ENCODE peak calls at places on chromosomes 12 and 14, in ten cellular contexts. V is Peyer's patch, S is stomach, X is uterus, Z is IMR-90, L is adrenal gland, I is lower leg skin, N is ovary, T is transverse colon, Q is K562. K is an unnamed sample.

GRCh38 chr14:101150010-101150409 is 246.5 kb upstream of the RTL1 start:
- DNase-seq in Q (no peak), L (no peak), X (no peak), V (no peak), N (no peak), Z (no peak), S (no peak), I (no peak), T (no peak), K (no peak)

GRCh38 chr12:6250343-6250742 is 50.1 kb downstream of the CD9 start:
- DNase-seq in X (no peak), Z (no peak), I (no peak), L (no peak), V (no peak), Q (no peak), T (no peak), N (no peak), S (no peak), K (no peak)

GRCh38 chr12:51183816-51184215 is 10.9 kb upstream of the TFCP2 start:
- DNase-seq in L (peak), V (no peak), T (peak), I (no peak), N (no peak), S (peak), X (no peak), Q (peak), Z (peak), K (no peak)

GRCh38 chr12:14913381-14913781 is 25.0 kb downstream of the ERP27 start:
- DNase-seq in X (peak), V (no peak), T (peak), I (peak), L (no peak), Q (no peak), S (peak), N (no peak), Z (no peak), K (no peak)

GRCh38 chr12:111407371-111408115 is 1.8 kb downstream of the SH2B3 start:
- DNase-seq in N (peak), S (no peak), V (no peak), Q (peak), T (no peak), X (no peak), L (no peak), I (no peak), Z (no peak), K (no peak)

GRCh38 chr14:95361373-95362179 is 41.9 kb upstream of the CLMN start:
- DNase-seq in Q (peak), S (peak), Z (no peak), L (peak), V (peak), N (no peak), I (no peak), T (peak), X (no peak), K (peak)

GRCh38 chr12:116614194-116614885 is 55.2 kb downstream of the MAP1LC3B2 start:
- DNase-seq in Q (no peak), S (no peak), N (no peak), X (no peak), L (no peak), T (no peak), I (no peak), V (no peak), Z (peak), K (no peak)

GRCh38 chr12:116196226-116196625 is 81.3 kb downstream of the MED13L start:
- DNase-seq in X (no peak), Z (no peak), S (no peak), N (no peak), V (no peak), I (no peak), Q (peak), L (no peak), T (no peak), K (no peak)

GRCh38 chr12:105175397-105175990 is 60.5 kb downstream of the APPL2 start:
- DNase-seq in I (no peak), N (no peak), S (no peak), Z (no peak), T (no peak), L (no peak), Q (peak), X (no peak), V (no peak), K (no peak)

GRCh38 chr12:64544796-64545382 is 65.4 kb upstream of the RASSF3 start:
- DNase-seq in Z (no peak), Q (no peak), X (no peak), S (no peak), T (no peak), L (no peak), I (no peak), V (no peak), N (no peak), K (no peak)

GRCh38 chr12:96326628-96327227 is 73.5 kb downstream of the CDK17 start:
- DNase-seq in X (no peak), L (no peak), Q (no peak), T (no peak), Z (no peak), S (no peak), N (no peak), I (no peak), V (no peak), K (no peak)

GRCh38 chr12:81128930-81129554 is 51.2 kb downstream of the ACSS3 start:
- DNase-seq in S (no peak), Q (peak), I (no peak), T (no peak), L (peak), V (peak), Z (peak), N (no peak), X (peak), K (peak)

GRCh38 chr12:20438307-20438779 is 70.0 kb downstream of the PDE3A start:
- DNase-seq in Q (no peak), S (no peak), V (no peak), I (no peak), N (no peak), T (no peak), L (no peak), X (no peak), Z (peak), K (no peak)

GRCh38 chr14:87725318-87725717 is 267.7 kb downstream of the GALC start:
- DNase-seq in T (no peak), V (no peak), X (no peak), Q (no peak), I (no peak), S (no peak), L (no peak), N (no peak), Z (no peak), K (no peak)

GRCh38 chr14:32044454-32044853 is 32.6 kb upstream of the ARHGAP5 start:
- DNase-seq in Q (no peak), S (no peak), X (no peak), V (no peak), L (no peak), I (no peak), Z (no peak), N (no peak), T (no peak), K (no peak)

GRCh38 chr12:93514853-93515252 is 47.5 kb downstream of the MRPL42 start:
- DNase-seq in Z (peak), X (no peak), V (no peak), S (no peak), Q (no peak), N (no peak), T (no peak), L (no peak), I (no peak), K (peak)

GRCh38 chr12:115312901-115313300 is 628.9 kb upstream of the TBX3 start:
- DNase-seq in X (no peak), T (no peak), Q (no peak), N (no peak), I (no peak), V (no peak), Z (no peak), L (no peak), S (no peak), K (no peak)

GRCh38 chr14:79758985-79759384 is 452.3 kb downstream of the DIO2 start:
- DNase-seq in V (no peak), T (no peak), S (no peak), L (no peak), I (no peak), Z (no peak), X (no peak), N (no peak), Q (no peak), K (no peak)

GRCh38 chr12:3065300-3065699 is 11.9 kb upstream of the TSPAN9 start:
- DNase-seq in N (no peak), V (no peak), Q (no peak), T (no peak), S (no peak), I (no peak), L (no peak), X (no peak), Z (no peak), K (no peak)

GRCh38 chr12:130984183-130985058 is 30.7 kb downstream of the ADGRD1 start:
- DNase-seq in V (no peak), Q (no peak), X (no peak), S (no peak), T (no peak), L (peak), N (no peak), Z (no peak), I (no peak), K (no peak)

GRCh38 chr12:25187781-25188180 is 7.2 kb downstream of the DNAI7 start:
- DNase-seq in V (no peak), L (no peak), N (no peak), T (no peak), I (no peak), X (no peak), Q (no peak), S (no peak), Z (peak), K (no peak)

GRCh38 chr12:102675672-102676071 is 195.3 kb upstream of the IGF1 start:
- DNase-seq in T (no peak), I (no peak), L (no peak), Z (peak), N (no peak), X (no peak), Q (no peak), S (no peak), V (no peak), K (peak)

GRCh38 chr12:6306599-6307220 is 3.8 kb upstream of the PLEKHG6 start:
- DNase-seq in V (no peak), I (no peak), Z (no peak), L (no peak), Q (no peak), T (no peak), S (no peak), X (no peak), N (no peak), K (no peak)

GRCh38 chr12:27048822-27049752 is 26.7 kb downstream of the MED21 start:
- DNase-seq in T (no peak), L (no peak), S (no peak), I (no peak), X (no peak), N (no peak), Q (peak), Z (peak), V (no peak), K (peak)

GRCh38 chr12:122840580-122841513 is 5.6 kb downstream of the HIP1R start:
- DNase-seq in I (no peak), X (no peak), N (no peak), V (no peak), Z (no peak), T (no peak), Q (no peak), L (peak), S (no peak), K (no peak)

GRCh38 chr12:128920468-128920867 is 67.2 kb downstream of the GLT1D1 start:
- DNase-seq in I (peak), L (no peak), S (no peak), N (no peak), V (no peak), Q (no peak), T (no peak), Z (no peak), X (peak), K (peak)

DNA sequence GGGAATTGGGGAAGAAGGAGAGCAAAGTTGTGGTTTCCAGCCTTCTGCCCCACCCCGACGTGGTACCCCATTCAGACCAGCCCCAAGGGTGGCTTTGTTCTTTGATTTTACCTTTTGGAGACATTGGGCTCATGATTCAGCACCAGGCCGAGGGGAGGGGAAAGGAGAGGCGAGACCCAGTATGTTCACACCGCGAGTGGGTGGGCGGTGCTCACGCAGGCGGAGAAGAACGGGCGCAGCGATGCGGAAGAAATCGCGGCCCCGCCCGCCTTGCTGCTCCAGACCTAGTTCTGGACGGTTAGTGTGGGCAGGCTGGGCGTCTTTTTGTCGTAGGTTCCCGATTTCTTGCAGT is 960 bp downstream of the ATL1 start:
- DNase-seq in I (peak), Q (peak), X (peak), N (peak), S (peak), Z (peak), V (peak), L (peak), T (peak), K (peak)
- TF ChIP-seq POLR2A in I (no peak), Q (no peak), X (no peak), N (peak), S (no peak), Z (peak), V (no peak), L (no peak), T (peak), K (peak)

GRCh38 chr14:73887704-73888459 is 1.2 kb downstream of the ZNF410 start:
- DNase-seq in T (no peak), L (no peak), I (no peak), S (no peak), X (no peak), V (no peak), Z (no peak), N (no peak), Q (no peak), K (no peak)

GRCh38 chr14:73884438-73885190 is 2.0 kb upstream of the ZNF410 start:
- DNase-seq in I (no peak), V (no peak), N (no peak), X (no peak), T (no peak), Q (no peak), Z (no peak), S (no peak), L (no peak), K (no peak)

GRCh38 chr14:73887116-73887490 is 444 bp downstream of the ZNF410 start:
- DNase-seq in Z (peak), Q (no peak), I (peak), S (no peak), V (no peak), N (no peak), L (no peak), T (no peak), X (no peak), K (no peak)

GRCh38 chr14:73888460-73888725 is 1.7 kb downstream of the ZNF410 start:
- DNase-seq in S (no peak), Q (no peak), N (no peak), T (no peak), Z (no peak), X (no peak), L (no peak), V (no peak), I (no peak), K (no peak)

DNA sequence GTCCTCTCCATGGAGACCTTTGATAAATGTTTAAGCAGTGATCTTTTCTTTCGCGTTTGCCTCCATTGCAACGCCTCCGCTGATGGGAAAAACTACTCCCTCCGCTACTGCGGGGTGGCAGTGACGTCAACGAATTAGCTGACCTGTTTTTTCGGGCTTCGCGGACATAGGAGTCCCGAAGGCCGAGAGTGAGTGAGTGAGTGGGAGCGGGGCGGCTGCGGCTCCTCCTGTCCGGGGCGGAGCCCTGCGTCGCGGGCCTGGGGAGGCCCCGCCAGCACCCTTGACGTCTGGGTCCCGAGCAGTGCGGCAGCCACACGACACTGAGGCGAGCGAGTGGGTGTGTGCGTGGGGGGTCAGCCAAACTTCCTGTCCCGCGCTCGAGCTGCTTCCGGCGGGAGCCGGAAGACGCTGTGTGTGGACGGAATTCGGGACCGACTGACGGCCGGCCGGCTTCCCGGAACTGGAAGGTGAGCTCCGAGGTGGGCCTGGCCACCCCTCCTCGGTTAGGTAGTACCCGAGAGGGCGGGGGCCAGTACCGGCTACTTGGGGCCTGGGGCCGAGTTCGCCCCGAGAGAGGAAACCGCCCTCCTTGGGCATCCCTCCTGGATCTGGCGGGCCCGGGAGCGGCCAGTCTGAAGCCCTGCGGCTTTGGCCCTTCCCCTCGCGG is at the start of gene ZNF410:
- DNase-seq in N (peak), V (peak), S (peak), L (peak), I (peak), T (peak), X (peak), Z (peak), Q (peak), K (peak)
- TF ChIP-seq POLR2A in N (peak), V (peak), S (no peak), L (peak), I (no peak), T (peak), X (peak), Z (peak), Q (peak), K (peak)

GRCh38 chr12:124361074-124361965 is 66.4 kb downstream of the RFLNA start:
- DNase-seq in X (no peak), Z (no peak), I (no peak), L (peak), V (peak), T (peak), S (no peak), N (no peak), Q (no peak), K (no peak)
- TF ChIP-seq POLR2A in X (no peak), Z (no peak), I (no peak), L (no peak), V (no peak), T (no peak), S (no peak), N (no peak), Q (no peak), K (no peak)

GRCh38 chr14:77033622-77034521 is 5.4 kb upstream of the IRF2BPL start:
- DNase-seq in L (peak), S (peak), Q (no peak), I (peak), V (peak), T (peak), X (peak), Z (peak), N (peak), K (no peak)
- TF ChIP-seq POLR2A in L (peak), S (no peak), Q (no peak), I (peak), V (no peak), T (peak), X (no peak), Z (peak), N (peak), K (peak)

DNA sequence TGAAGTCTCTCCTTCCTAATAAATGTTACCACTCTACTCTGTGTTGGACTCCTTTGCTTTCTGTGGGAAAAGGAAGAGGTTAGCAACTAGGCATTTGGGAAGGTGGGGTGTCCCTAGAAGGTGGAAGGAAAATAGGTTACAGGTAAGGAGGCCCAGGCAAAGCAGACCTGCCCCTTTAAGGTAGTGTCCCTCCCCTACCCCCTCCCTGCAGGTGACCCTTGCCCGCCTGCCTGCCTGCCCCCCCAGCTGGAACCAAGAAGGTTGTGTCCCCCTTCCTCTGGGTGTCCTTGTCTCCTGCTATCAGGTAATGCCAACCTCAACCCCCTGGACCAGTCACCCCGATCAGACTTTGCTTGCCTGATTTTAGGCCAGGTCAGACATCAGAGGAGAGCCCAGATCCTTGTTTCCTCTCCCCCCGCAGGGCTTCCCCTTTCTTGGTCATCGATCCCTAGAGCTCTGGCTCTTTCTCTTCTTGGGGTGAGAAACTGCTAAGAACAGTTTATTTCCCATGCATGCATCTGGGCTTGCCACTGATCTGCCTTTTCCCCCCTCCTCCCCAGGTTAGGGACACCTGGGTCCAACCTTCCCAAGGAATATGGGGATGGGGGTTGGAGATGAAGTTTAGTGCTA is at the start of gene SLC39A5:
- DNase-seq in V (no peak), T (peak), Q (no peak), L (no peak), I (no peak), N (no peak), X (no peak), S (no peak), Z (no peak), K (no peak)
- TF ChIP-seq POLR2A in V (no peak), T (no peak), Q (no peak), L (no peak), I (no peak), N (no peak), X (no peak), S (no peak), Z (no peak), K (no peak)

DNA sequence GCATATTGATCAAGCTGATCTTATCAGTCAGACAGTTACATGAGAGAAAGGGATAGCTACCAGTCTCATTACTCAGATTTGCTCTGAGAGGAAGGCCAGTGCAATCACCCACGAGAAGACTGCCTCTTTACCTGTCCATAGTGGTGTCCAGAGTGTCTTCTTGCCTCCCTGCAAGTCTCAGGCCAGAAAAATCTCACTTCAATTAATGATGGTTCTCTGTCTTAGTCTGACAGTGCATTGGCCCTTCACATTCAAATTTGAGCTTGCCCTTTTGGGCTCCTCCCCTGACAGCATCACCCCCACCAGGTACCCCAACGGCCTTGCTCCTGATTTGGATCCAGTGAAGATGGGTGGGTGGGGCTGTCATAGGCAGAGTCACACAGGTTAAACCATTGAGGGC is at the start of gene AICDA:
- DNase-seq in N (no peak), I (no peak), Q (no peak), Z (no peak), S (no peak), X (no peak), T (no peak), L (no peak), V (no peak), K (no peak)
- TF ChIP-seq POLR2A in N (no peak), I (no peak), Q (no peak), Z (no peak), S (no peak), X (no peak), T (no peak), L (no peak), V (no peak), K (no peak)

GRCh38 chr12:55715833-55716581 is at the start of gene BLOC1S1:
- DNase-seq in S (peak), I (peak), Z (peak), T (peak), V (peak), L (peak), X (peak), Q (peak), N (peak), K (peak)
- TF ChIP-seq POLR2A in S (no peak), I (no peak), Z (no peak), T (peak), V (peak), L (no peak), X (peak), Q (peak), N (peak), K (peak)

K was measured in H54.